ENCODE peak calls at places on chromosomes 13 and 19, in four cellular contexts. One of them, this sample, is unnamed.

GRCh38 chr13:73275163-73275562 is 216.4 kb downstream of the KLF5 start:
- ATAC-seq in HCT116: no peak
- ATAC-seq in K562: no peak
- ATAC-seq in upper lobe of left lung: no peak
- ATAC-seq in this sample: no peak

GRCh38 chr13:74070513-74070912 is 63.7 kb downstream of the KLF12 start:
- ATAC-seq in HCT116: no peak
- ATAC-seq in K562: no peak
- ATAC-seq in upper lobe of left lung: no peak
- ATAC-seq in this sample: no peak

GRCh38 chr19:35128398-35129057 is 6.3 kb downstream of the LGI4 start:
- ATAC-seq in HCT116: no peak
- ATAC-seq in K562: no peak
- ATAC-seq in upper lobe of left lung: no peak
- ATAC-seq in this sample: no peak

GRCh38 chr19:54266133-54266532 is 9.1 kb upstream of the LILRB5 start:
- ATAC-seq in HCT116: peak; percentile 99
- ATAC-seq in K562: peak; percentile 91
- ATAC-seq in upper lobe of left lung: peak; percentile 76
- ATAC-seq in this sample: no peak

GRCh38 chr13:44932171-44932849 is 57.0 kb downstream of the NUFIP1 start:
- ATAC-seq in HCT116: no peak
- ATAC-seq in K562: no peak
- ATAC-seq in upper lobe of left lung: peak; percentile 36
- ATAC-seq in this sample: peak; percentile 44

GRCh38 chr13:100465558-100465957 is 123.0 kb downstream of the GGACT start:
- ATAC-seq in HCT116: no peak
- ATAC-seq in K562: no peak
- ATAC-seq in upper lobe of left lung: no peak
- ATAC-seq in this sample: no peak

GRCh38 chr19:45294291-45295029 is 28.2 kb downstream of the CKM start:
- ATAC-seq in HCT116: no peak
- ATAC-seq in K562: no peak
- ATAC-seq in upper lobe of left lung: no peak
- ATAC-seq in this sample: peak; percentile 46

GRCh38 chr13:36297600-36298338 is at the start of gene CCDC169:
- ATAC-seq in HCT116: no peak
- ATAC-seq in K562: peak; percentile 92
- ATAC-seq in upper lobe of left lung: peak; percentile 92
- ATAC-seq in this sample: peak; percentile 89

GRCh38 chr13:23966691-23967615 is 69.7 kb upstream of the C1QTNF9B start:
- ATAC-seq in HCT116: no peak
- ATAC-seq in K562: no peak
- ATAC-seq in upper lobe of left lung: no peak
- ATAC-seq in this sample: no peak

GRCh38 chr19:16024266-16025107 is 51.8 kb upstream of the TPM4 start:
- ATAC-seq in HCT116: no peak
- ATAC-seq in K562: no peak
- ATAC-seq in upper lobe of left lung: no peak
- ATAC-seq in this sample: no peak

GRCh38 chr19:33394723-33395560 is 21.4 kb downstream of the CEBPG start:
- ATAC-seq in HCT116: no peak
- ATAC-seq in K562: no peak
- ATAC-seq in upper lobe of left lung: no peak
- ATAC-seq in this sample: no peak

DNA sequence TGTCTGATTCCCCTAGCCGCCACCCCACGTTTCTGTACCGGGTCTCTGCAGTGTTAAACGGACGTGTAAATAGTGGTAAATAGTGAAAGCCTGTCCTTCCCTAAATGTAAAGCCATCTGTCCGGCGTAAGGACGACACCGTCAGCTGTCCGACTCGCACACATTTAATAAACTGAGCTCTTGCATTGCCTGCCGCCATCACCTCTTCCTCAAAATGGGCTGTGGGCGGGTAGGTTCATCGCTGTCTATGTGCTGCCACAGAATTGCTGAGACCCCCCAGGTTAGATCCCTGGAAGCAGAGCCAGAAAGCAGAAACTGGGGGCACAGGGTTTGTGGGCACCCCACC is 6.0 kb downstream of the C19orf25 start:
- ATAC-seq in HCT116: no peak
- ATAC-seq in K562: no peak
- ATAC-seq in upper lobe of left lung: no peak
- ATAC-seq in this sample: no peak
- H3K4me1 ChIP-seq in HCT116: peaks cover 49% of the 10 kb centered on the region
- H3K4me1 ChIP-seq in K562: peaks cover 11% of the 10 kb centered on the region
- H3K4me1 ChIP-seq in upper lobe of left lung: peaks cover 41% of the 10 kb centered on the region
- H3K4me1 ChIP-seq in this sample: peaks cover 83% of the 10 kb centered on the region

GRCh38 chr19:38721496-38721895 is 22.8 kb downstream of the CAPN12 start:
- ATAC-seq in HCT116: no peak
- ATAC-seq in K562: no peak
- ATAC-seq in upper lobe of left lung: no peak
- ATAC-seq in this sample: no peak
- TF ChIP-seq POLR2AphosphoS5 in HCT116: no peak
- TF ChIP-seq POLR2AphosphoS5 in K562: no peak
- TF ChIP-seq POLR2AphosphoS5 in upper lobe of left lung: no peak
- TF ChIP-seq POLR2AphosphoS5 in this sample: no peak

DNA sequence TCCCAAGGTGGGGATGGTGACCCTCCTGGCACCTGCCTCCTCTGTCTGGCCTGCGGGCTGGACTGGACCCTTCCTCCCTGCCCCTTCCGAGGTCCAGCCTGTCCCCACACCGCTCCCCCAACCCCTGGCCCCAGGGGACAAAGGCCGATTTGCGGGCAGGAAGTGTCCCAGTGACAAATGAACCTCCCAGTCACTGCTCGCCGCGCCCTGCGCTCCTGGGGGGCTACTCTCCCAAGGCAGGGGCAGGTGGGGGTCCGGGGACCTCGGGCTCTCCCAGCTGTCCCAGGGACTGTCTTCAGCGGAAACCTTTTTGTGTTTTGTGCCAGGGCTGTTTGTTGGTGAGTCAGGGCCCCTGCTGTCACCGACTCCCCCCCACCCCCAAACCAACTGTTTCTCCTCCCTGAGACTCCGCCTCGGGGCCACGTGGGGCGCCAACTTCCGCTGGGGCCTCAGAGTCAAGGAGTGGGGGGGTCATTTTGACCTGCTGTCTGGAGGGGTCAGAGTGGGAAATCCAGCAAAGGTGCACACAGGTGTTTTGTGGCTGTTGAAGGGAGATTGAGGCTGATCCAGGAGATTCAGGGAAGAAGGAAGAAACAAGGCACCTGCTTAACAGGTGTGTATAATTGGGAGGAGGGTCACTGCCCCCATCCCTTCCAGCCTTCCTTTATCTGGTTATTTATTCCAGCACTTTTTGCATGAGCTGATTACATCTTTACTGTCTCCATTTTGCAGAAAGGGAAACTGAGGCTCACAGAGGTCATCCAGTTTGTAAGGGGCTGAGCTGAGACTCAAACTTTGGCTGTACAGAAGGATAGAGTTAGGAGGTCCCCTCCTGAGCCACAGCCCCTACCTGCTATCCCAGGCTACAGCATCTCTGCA is 831 bp downstream of the PGPEP1 start:
- ATAC-seq in HCT116: peak; percentile 67
- ATAC-seq in K562: peak; percentile 89
- ATAC-seq in upper lobe of left lung: peak; percentile 74
- ATAC-seq in this sample: peak; percentile 48
- TF ChIP-seq POLR2A in HCT116: no peak
- TF ChIP-seq POLR2A in K562: peak; percentile 74
- TF ChIP-seq POLR2A in upper lobe of left lung: no peak
- TF ChIP-seq POLR2A in this sample: no peak

GRCh38 chr19:22331521-22331920 is 45.3 kb downstream of the ZNF729 start:
- ATAC-seq in HCT116: no peak
- ATAC-seq in K562: no peak
- ATAC-seq in upper lobe of left lung: no peak
- ATAC-seq in this sample: no peak
- H3K4me1 ChIP-seq in HCT116: no peaks in the 10 kb centered on the region
- H3K4me1 ChIP-seq in K562: no peaks in the 10 kb centered on the region
- H3K4me1 ChIP-seq in upper lobe of left lung: no peaks in the 10 kb centered on the region
- H3K4me1 ChIP-seq in this sample: no peaks in the 10 kb centered on the region

DNA sequence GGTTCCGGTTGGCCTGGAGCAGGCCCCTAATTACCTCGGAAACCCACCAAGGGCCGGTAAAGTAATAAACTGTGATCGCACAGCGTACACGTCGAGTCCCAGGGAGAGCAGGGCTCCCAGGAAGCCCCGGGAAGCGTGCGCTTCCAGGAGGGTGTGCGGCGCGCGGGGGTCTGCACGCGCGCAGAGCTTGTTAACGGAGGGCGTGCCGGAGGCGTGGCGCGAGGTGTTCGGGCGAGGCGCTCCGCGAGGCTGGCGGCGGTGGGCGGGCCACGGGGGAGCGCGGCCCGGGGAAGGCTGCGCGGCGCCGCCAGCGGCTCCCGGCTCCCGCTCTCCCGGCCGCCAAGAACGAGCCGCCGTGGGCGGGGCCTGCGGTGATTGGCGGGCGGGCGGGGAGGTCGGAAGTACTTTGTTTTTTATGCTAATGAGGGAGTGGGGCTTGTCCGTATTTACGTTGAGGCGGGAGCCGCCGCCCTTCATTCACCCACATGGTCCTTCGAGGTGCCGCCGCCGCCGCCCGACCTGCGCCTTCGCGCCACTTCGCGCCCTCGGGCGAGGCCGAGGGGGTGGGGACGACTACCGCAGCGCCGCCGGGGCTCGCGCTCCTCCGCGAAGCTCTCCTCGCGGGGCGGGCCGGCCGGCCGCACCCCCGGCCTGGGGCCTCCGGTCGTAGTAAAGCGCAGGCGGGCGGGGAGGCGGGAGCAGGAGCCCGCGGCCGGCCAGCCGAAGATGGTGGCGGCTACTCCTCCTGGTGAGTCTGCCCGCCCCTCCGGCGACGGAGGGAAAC is at the start of gene MIR17HG:
- ATAC-seq in HCT116: peak; percentile 76
- ATAC-seq in K562: peak; percentile 83
- ATAC-seq in upper lobe of left lung: peak; percentile 93
- ATAC-seq in this sample: peak; percentile 88
- TF ChIP-seq POLR2AphosphoS5 in HCT116: peak; percentile 83
- TF ChIP-seq POLR2AphosphoS5 in K562: no peak
- TF ChIP-seq POLR2AphosphoS5 in upper lobe of left lung: peak; percentile 94
- TF ChIP-seq POLR2AphosphoS5 in this sample: peak; percentile 66

GRCh38 chr19:1410789-1411188 is 3.4 kb downstream of the DAZAP1 start:
- ATAC-seq in HCT116: no peak
- ATAC-seq in K562: no peak
- ATAC-seq in upper lobe of left lung: no peak
- ATAC-seq in this sample: no peak

GRCh38 chr19:1410136-1410786 is 2.9 kb downstream of the DAZAP1 start:
- ATAC-seq in HCT116: no peak
- ATAC-seq in K562: no peak
- ATAC-seq in upper lobe of left lung: no peak
- ATAC-seq in this sample: no peak

GRCh38 chr19:1412323-1412923 is 5.0 kb downstream of the DAZAP1 start:
- ATAC-seq in HCT116: no peak
- ATAC-seq in K562: no peak
- ATAC-seq in upper lobe of left lung: no peak
- ATAC-seq in this sample: no peak

GRCh38 chr19:1411255-1412191 is 4.1 kb downstream of the DAZAP1 start:
- ATAC-seq in HCT116: no peak
- ATAC-seq in K562: no peak
- ATAC-seq in upper lobe of left lung: no peak
- ATAC-seq in this sample: no peak

DNA sequence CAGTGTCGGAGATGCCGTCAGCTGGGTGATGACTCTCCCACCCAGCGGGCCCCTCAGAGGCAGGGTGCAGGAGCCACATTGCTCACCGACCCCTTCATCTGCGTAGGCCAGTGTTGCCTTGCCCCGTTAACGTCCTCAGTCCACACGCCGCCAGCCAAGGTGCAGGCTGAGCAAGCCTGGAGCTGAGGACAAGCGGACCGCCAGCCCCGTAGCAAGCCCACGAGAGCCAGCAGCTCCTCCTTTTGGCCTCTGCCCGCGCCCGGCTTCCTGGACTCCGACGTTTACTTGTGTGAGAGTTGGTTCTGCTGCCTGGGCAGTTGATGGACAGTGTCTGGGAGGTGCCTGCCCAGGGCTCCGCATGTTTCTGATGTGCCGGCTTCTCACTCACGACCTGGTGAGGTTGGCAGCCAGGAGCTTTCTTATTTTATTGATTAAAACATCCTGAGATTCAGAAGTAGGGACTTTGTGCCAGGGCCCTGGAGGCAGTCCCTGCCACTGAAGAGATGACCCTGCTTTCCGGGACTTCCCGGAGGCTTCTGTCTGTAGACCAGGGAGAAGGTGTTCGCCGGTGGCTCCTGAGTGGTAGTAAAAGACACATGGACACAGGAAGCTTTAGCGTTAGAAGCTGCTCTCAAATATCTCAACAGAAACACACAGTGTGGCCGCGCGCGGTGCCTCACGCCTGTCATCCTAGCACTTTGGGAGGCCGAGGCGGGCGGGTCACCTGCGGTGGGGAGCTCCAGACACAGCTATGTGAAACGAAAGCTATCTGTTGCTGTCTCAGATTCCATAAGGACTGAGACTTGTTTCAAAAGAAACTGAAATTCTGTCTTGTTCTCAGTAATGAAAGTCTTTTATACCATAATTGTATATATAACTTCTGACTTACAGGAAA is 5.9 kb downstream of the DAZAP1 start:
- ATAC-seq in HCT116: no peak
- ATAC-seq in K562: no peak
- ATAC-seq in upper lobe of left lung: no peak
- ATAC-seq in this sample: no peak
- TF ChIP-seq POLR2A in HCT116: no peak
- TF ChIP-seq POLR2A in K562: no peak
- TF ChIP-seq POLR2A in upper lobe of left lung: no peak
- TF ChIP-seq POLR2A in this sample: no peak

This sample was measured in gastroesophageal sphincter.